ENCODE peak calls at places on chromosomes 13 and 19, in nine cellular contexts. M, L, W, V, O, X, C, B and U are unnamed samples.

GRCh38 chr13:111323950-111324651 is 3.7 kb downstream of the TEX29 start:
- DNase-seq in M (no peak), L (no peak), W (no peak), V (no peak), O (no peak), X (no peak), C (no peak), B (no peak), U (peak; percentile 74)

GRCh38 chr13:18948012-18948663 is 233.5 kb downstream of the TUBA3C start:
- DNase-seq in M (no peak), L (no peak), W (no peak), V (no peak), O (no peak), X (no peak), C (no peak), B (no peak), U (no peak)

GRCh38 chr19:53101518-53101917 is 1.7 kb downstream of the ZNF160 start:
- DNase-seq in M (no peak), L (peak; percentile 3), W (no peak), V (no peak), O (no peak), X (no peak), C (no peak), B (no peak), U (no peak)

GRCh38 chr19:55174425-55175116 is 5.5 kb downstream of the SYT5 start:
- DNase-seq in M (no peak), L (no peak), W (no peak), V (no peak), O (no peak), X (no peak), C (no peak), B (no peak), U (no peak)

GRCh38 chr13:58994778-58995177 is 1169.0 kb downstream of the DIAPH3 start:
- DNase-seq in M (no peak), L (no peak), W (no peak), V (no peak), O (no peak), X (no peak), C (no peak), B (no peak), U (no peak)

GRCh38 chr19:33227242-33227650 is 1.6 kb upstream of the SLC7A10 start:
- DNase-seq in M (no peak), L (no peak), W (no peak), V (no peak), O (no peak), X (no peak), C (no peak), B (peak; percentile 34), U (no peak)

GRCh38 chr19:52689804-52690394 is 44.9 kb downstream of the ZNF611 start:
- DNase-seq in M (peak; percentile 39), L (peak; percentile 36), W (no peak), V (peak; percentile 38), O (peak; percentile 63), X (peak; percentile 42), C (no peak), B (peak; percentile 64), U (peak; percentile 78)

GRCh38 chr19:771332-771785 is 20.4 kb downstream of the MISP start:
- DNase-seq in M (peak; percentile 36), L (peak; percentile 28), W (no peak), V (no peak), O (no peak), X (peak; percentile 60), C (no peak), B (peak; percentile 72), U (no peak)

GRCh38 chr19:5547881-5548280 is 19.9 kb downstream of the TINCR start:
- DNase-seq in M (no peak), L (peak; percentile 27), W (no peak), V (no peak), O (no peak), X (peak; percentile 55), C (no peak), B (no peak), U (no peak)